ENCODE peak calls at places on chromosomes 6 and 20, in four cellular contexts. One of them, this sample, is unnamed.

GRCh38 chr6:2793491-2794151 is 28.4 kb downstream of the WRNIP1 start:
- DNase-seq in tibial artery: no peak
- DNase-seq in fibroblast of pulmonary artery: no peak
- DNase-seq in effector memory CD4-positive, alpha-beta T cell: no peak
- DNase-seq in this sample: no peak

GRCh38 chr6:56065408-56065807 is 182.0 kb downstream of the COL21A1 start:
- DNase-seq in tibial artery: no peak
- DNase-seq in fibroblast of pulmonary artery: no peak
- DNase-seq in effector memory CD4-positive, alpha-beta T cell: no peak
- DNase-seq in this sample: no peak

GRCh38 chr6:169253745-169254238 is at the start of gene THBS2:
- DNase-seq in tibial artery: peak
- DNase-seq in fibroblast of pulmonary artery: peak
- DNase-seq in effector memory CD4-positive, alpha-beta T cell: no peak
- DNase-seq in this sample: peak

GRCh38 chr6:105522626-105523322 is 119.9 kb upstream of the PREP start:
- DNase-seq in tibial artery: no peak
- DNase-seq in fibroblast of pulmonary artery: no peak
- DNase-seq in effector memory CD4-positive, alpha-beta T cell: no peak
- DNase-seq in this sample: peak

GRCh38 chr20:30485331-30486102 is 771.9 kb upstream of the DEFB115 start:
- DNase-seq in tibial artery: no peak
- DNase-seq in fibroblast of pulmonary artery: no peak
- DNase-seq in effector memory CD4-positive, alpha-beta T cell: no peak
- DNase-seq in this sample: no peak

GRCh38 chr6:147366290-147366689 is 142.2 kb upstream of the SAMD5 start:
- DNase-seq in tibial artery: no peak
- DNase-seq in fibroblast of pulmonary artery: no peak
- DNase-seq in effector memory CD4-positive, alpha-beta T cell: no peak
- DNase-seq in this sample: no peak

GRCh38 chr6:26536571-26537159 is 1.5 kb upstream of the HMGN4 start:
- DNase-seq in tibial artery: no peak
- DNase-seq in fibroblast of pulmonary artery: peak
- DNase-seq in effector memory CD4-positive, alpha-beta T cell: no peak
- DNase-seq in this sample: peak

GRCh38 chr6:115735610-115736009 is 325.1 kb downstream of the FRK start:
- DNase-seq in tibial artery: no peak
- DNase-seq in fibroblast of pulmonary artery: no peak
- DNase-seq in effector memory CD4-positive, alpha-beta T cell: no peak
- DNase-seq in this sample: no peak

GRCh38 chr20:37525810-37526209 is 1.9 kb downstream of the BLCAP start:
- DNase-seq in tibial artery: no peak
- DNase-seq in fibroblast of pulmonary artery: no peak
- DNase-seq in effector memory CD4-positive, alpha-beta T cell: no peak
- DNase-seq in this sample: no peak

GRCh38 chr6:32847004-32847403 is 3.2 kb upstream of the PSMB8 start:
- DNase-seq in tibial artery: no peak
- DNase-seq in fibroblast of pulmonary artery: no peak
- DNase-seq in effector memory CD4-positive, alpha-beta T cell: no peak
- DNase-seq in this sample: no peak
- H3K4me3 ChIP-seq in tibial artery: no peak
- H3K4me3 ChIP-seq in fibroblast of pulmonary artery: no peak
- H3K4me3 ChIP-seq in effector memory CD4-positive, alpha-beta T cell: peak
- H3K4me3 ChIP-seq in this sample: no peak

GRCh38 chr6:118296129-118296852 is 251.8 kb upstream of the PLN start:
- DNase-seq in tibial artery: no peak
- DNase-seq in fibroblast of pulmonary artery: peak
- DNase-seq in effector memory CD4-positive, alpha-beta T cell: no peak
- DNase-seq in this sample: no peak
- H3K4me3 ChIP-seq in tibial artery: no peak
- H3K4me3 ChIP-seq in fibroblast of pulmonary artery: no peak
- H3K4me3 ChIP-seq in effector memory CD4-positive, alpha-beta T cell: no peak
- H3K4me3 ChIP-seq in this sample: no peak

GRCh38 chr6:41373919-41374617 is 38.7 kb downstream of the NCR2 start:
- DNase-seq in tibial artery: no peak
- DNase-seq in fibroblast of pulmonary artery: peak
- DNase-seq in effector memory CD4-positive, alpha-beta T cell: no peak
- DNase-seq in this sample: no peak

GRCh38 chr6:41373367-41373918 is 38.0 kb downstream of the NCR2 start:
- DNase-seq in tibial artery: no peak
- DNase-seq in fibroblast of pulmonary artery: no peak
- DNase-seq in effector memory CD4-positive, alpha-beta T cell: no peak
- DNase-seq in this sample: no peak

GRCh38 chr6:41376176-41376575 is 40.8 kb downstream of the NCR2 start:
- DNase-seq in tibial artery: no peak
- DNase-seq in fibroblast of pulmonary artery: no peak
- DNase-seq in effector memory CD4-positive, alpha-beta T cell: no peak
- DNase-seq in this sample: no peak

GRCh38 chr6:41375598-41376151 is 40.3 kb downstream of the NCR2 start:
- DNase-seq in tibial artery: no peak
- DNase-seq in fibroblast of pulmonary artery: no peak
- DNase-seq in effector memory CD4-positive, alpha-beta T cell: no peak
- DNase-seq in this sample: no peak

DNA sequence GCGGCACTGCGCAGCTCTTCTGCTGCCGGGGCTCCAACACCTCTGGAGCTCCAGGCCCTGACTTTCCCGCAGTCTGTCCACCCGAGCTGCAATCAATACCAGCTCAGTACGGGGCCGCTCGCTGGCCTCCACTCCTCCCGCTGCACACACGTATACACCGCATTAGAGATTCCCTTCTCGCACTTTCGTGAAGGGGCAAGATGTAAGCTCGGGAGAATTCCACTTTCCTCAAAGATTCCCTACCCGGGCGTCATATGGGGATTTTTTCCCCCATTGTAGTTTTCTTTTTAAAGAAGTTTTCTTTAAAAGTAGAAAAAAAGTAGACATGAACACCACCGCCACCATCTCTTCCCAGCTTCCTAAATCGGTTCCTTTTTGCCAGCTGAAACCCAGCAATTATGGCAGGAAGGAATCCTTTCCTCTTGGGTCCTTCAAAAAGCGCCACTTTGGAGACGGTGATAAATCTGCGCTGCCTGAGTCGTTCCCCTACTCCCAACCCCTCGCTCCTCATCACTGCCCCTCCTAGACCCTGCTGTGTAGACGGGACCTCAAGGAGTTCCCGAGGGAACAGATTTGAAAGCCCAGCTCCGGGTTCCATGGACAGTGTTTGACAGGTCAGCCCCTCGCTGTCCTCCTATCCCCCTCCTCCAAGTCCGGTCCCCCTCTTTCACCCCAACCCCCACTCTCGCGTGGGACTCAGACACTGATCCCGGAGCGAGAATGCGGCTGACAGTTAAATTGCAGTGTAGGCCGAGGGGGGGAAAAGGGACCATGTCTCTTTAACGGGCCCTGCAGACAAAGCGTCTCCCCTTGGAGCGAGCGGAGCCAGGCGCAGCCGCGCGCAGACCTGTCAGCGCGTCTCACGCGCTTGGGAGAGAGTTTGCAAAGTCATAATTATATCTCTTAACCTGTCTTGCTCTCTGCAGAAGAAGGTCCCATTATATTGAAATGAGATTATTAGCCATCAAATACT is 39.5 kb downstream of the NCR2 start:
- DNase-seq in tibial artery: no peak
- DNase-seq in fibroblast of pulmonary artery: no peak
- DNase-seq in effector memory CD4-positive, alpha-beta T cell: no peak
- DNase-seq in this sample: no peak
- H3K4me3 ChIP-seq in tibial artery: no peak
- H3K4me3 ChIP-seq in fibroblast of pulmonary artery: no peak
- H3K4me3 ChIP-seq in effector memory CD4-positive, alpha-beta T cell: no peak
- H3K4me3 ChIP-seq in this sample: no peak

DNA sequence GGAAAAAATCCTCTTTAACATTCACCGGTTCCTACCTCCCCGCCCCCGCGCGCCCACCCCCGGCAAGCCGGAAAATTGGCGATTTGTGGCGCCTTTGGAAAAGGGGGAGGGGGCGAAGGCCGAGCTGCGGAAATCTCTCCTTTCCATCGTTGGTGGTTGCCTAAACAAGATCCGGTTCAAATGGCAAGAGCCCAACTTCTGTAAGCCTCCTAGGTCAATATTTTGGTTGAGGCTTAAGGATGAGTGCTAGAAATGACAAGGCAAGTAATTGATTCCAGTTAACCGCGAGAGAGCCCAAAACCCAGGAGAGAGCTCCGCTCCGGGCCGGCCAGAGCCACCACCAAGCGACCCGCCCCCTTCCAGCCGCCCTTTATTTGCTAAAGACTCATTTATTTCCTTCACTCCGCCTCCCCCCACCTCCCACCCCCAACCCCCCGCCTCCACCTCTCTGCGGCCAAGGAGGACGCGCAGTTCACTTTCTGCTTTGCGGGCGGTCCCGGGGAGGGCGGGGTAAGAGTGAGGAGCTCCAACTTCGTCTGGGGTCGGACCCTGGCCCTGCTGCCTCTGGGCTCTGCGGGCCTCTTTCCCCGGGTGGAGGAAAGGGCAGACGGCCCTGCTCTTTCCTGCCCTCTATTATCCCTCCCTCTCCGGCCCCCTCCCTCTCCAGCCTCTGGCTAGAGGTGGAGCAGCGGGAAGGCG is 838 bp upstream of the NKX2-2 start:
- DNase-seq in tibial artery: no peak
- DNase-seq in fibroblast of pulmonary artery: no peak
- DNase-seq in effector memory CD4-positive, alpha-beta T cell: no peak
- DNase-seq in this sample: no peak
- H3K4me3 ChIP-seq in tibial artery: no peak
- H3K4me3 ChIP-seq in fibroblast of pulmonary artery: no peak
- H3K4me3 ChIP-seq in effector memory CD4-positive, alpha-beta T cell: peak
- H3K4me3 ChIP-seq in this sample: no peak

GRCh38 chr20:9515211-9515580 is 806 bp downstream of the LAMP5 start:
- DNase-seq in tibial artery: no peak
- DNase-seq in fibroblast of pulmonary artery: no peak
- DNase-seq in effector memory CD4-positive, alpha-beta T cell: no peak
- DNase-seq in this sample: no peak

GRCh38 chr20:9517297-9518134 is 3.1 kb downstream of the LAMP5 start:
- DNase-seq in tibial artery: no peak
- DNase-seq in fibroblast of pulmonary artery: no peak
- DNase-seq in effector memory CD4-positive, alpha-beta T cell: no peak
- DNase-seq in this sample: no peak

GRCh38 chr20:9514461-9515210 is at the start of gene LAMP5:
- DNase-seq in tibial artery: no peak
- DNase-seq in fibroblast of pulmonary artery: peak
- DNase-seq in effector memory CD4-positive, alpha-beta T cell: no peak
- DNase-seq in this sample: no peak

GRCh38 chr20:9516658-9516987 is 2.2 kb downstream of the LAMP5 start:
- DNase-seq in tibial artery: no peak
- DNase-seq in fibroblast of pulmonary artery: no peak
- DNase-seq in effector memory CD4-positive, alpha-beta T cell: no peak
- DNase-seq in this sample: no peak

GRCh38 chr20:9515761-9516657 is 1.6 kb downstream of the LAMP5 start:
- DNase-seq in tibial artery: no peak
- DNase-seq in fibroblast of pulmonary artery: no peak
- DNase-seq in effector memory CD4-positive, alpha-beta T cell: no peak
- DNase-seq in this sample: no peak
- H3K4me3 ChIP-seq in tibial artery: no peak
- H3K4me3 ChIP-seq in fibroblast of pulmonary artery: no peak
- H3K4me3 ChIP-seq in effector memory CD4-positive, alpha-beta T cell: no peak
- H3K4me3 ChIP-seq in this sample: no peak

DNA sequence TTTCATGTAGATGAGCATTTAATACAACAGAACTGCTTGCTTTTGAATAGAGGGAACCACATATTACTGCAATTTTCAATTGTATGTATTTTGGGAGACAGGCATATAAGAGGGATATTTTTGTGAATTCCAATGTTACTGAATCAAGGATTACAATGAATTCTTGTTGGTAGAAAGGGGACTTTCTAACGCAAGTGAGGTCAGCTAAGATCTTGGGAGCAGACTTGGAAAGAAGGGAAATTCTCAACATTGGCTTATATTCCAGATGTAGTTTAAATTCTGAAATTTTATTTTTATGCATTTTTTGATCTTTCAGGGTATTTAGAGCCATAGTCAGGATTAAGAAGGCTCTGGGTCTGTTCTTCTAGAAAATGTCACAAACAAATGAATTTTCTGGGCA is 43.3 kb upstream of the CTAGE9 start:
- DNase-seq in tibial artery: no peak
- DNase-seq in fibroblast of pulmonary artery: no peak
- DNase-seq in effector memory CD4-positive, alpha-beta T cell: no peak
- DNase-seq in this sample: peak
- H3K4me3 ChIP-seq in tibial artery: no peak
- H3K4me3 ChIP-seq in fibroblast of pulmonary artery: no peak
- H3K4me3 ChIP-seq in effector memory CD4-positive, alpha-beta T cell: no peak
- H3K4me3 ChIP-seq in this sample: no peak